ENCODE peak calls at places on chromosomes 7 and 10, in ten cellular contexts. One of them, this sample, is unnamed.
A peak's percentile ranks its signal among the peaks of the same experiment; 100 is the strongest.

GRCh38 chr7:27154901-27155815 is 1.3 kb downstream of the HOXA7 start:
- DNase-seq in stimulated activated CD8-positive, alpha-beta memory T cell treated with anti-CD3 and anti-CD28 coated beads, Interleukin-4, amount 100 ng/mL, for 1 hour: no peak
- DNase-seq in NCI-H510A: no peak
- DNase-seq in Calu3: no peak
- DNase-seq in GM04504: no peak
- DNase-seq in cardiac fibroblast: no peak
- DNase-seq in kidney tubule cell: peak; percentile 87
- DNase-seq in GM18507: no peak
- DNase-seq in stimulated activated effector memory CD8-positive, alpha-beta T cell treated with anti-CD3 and anti-CD28 coated beads, Interleukin-12 subunit alpha, Interleukin-12 subunit beta, amount 100 ng/mL, for 72 hours: peak; percentile 52
- DNase-seq in NCI-H1694: no peak
- DNase-seq in this sample: no peak

GRCh38 chr10:76866841-76867586 is 770.6 kb downstream of the KCNMA1 start:
- DNase-seq in cardiac fibroblast: no peak
- DNase-seq in Calu3: no peak
- DNase-seq in kidney tubule cell: no peak
- DNase-seq in NCI-H510A: no peak
- DNase-seq in NCI-H1694: no peak
- DNase-seq in GM18507: no peak
- DNase-seq in GM04504: no peak
- DNase-seq in stimulated activated CD8-positive, alpha-beta memory T cell treated with anti-CD3 and anti-CD28 coated beads, Interleukin-4, amount 100 ng/mL, for 1 hour: no peak
- DNase-seq in stimulated activated effector memory CD8-positive, alpha-beta T cell treated with anti-CD3 and anti-CD28 coated beads, Interleukin-12 subunit alpha, Interleukin-12 subunit beta, amount 100 ng/mL, for 72 hours: no peak
- DNase-seq in this sample: no peak

GRCh38 chr10:103659674-103660363 is 166.3 kb downstream of the NEURL1 start:
- DNase-seq in kidney tubule cell: peak; percentile 94
- DNase-seq in Calu3: peak; percentile 65
- DNase-seq in GM04504: peak; percentile 89
- DNase-seq in NCI-H1694: peak; percentile 35
- DNase-seq in stimulated activated CD8-positive, alpha-beta memory T cell treated with anti-CD3 and anti-CD28 coated beads, Interleukin-4, amount 100 ng/mL, for 1 hour: peak; percentile 18
- DNase-seq in cardiac fibroblast: peak; percentile 93
- DNase-seq in NCI-H510A: peak; percentile 88
- DNase-seq in stimulated activated effector memory CD8-positive, alpha-beta T cell treated with anti-CD3 and anti-CD28 coated beads, Interleukin-12 subunit alpha, Interleukin-12 subunit beta, amount 100 ng/mL, for 72 hours: peak; percentile 75
- DNase-seq in GM18507: peak; percentile 80
- DNase-seq in this sample: no peak

GRCh38 chr7:130734525-130735272 is 692 bp upstream of the KLF14 start:
- DNase-seq in GM04504: no peak
- DNase-seq in NCI-H1694: no peak
- DNase-seq in stimulated activated CD8-positive, alpha-beta memory T cell treated with anti-CD3 and anti-CD28 coated beads, Interleukin-4, amount 100 ng/mL, for 1 hour: no peak
- DNase-seq in GM18507: no peak
- DNase-seq in stimulated activated effector memory CD8-positive, alpha-beta T cell treated with anti-CD3 and anti-CD28 coated beads, Interleukin-12 subunit alpha, Interleukin-12 subunit beta, amount 100 ng/mL, for 72 hours: no peak
- DNase-seq in Calu3: no peak
- DNase-seq in kidney tubule cell: no peak
- DNase-seq in NCI-H510A: no peak
- DNase-seq in cardiac fibroblast: no peak
- DNase-seq in this sample: no peak

GRCh38 chr10:14327535-14327934 is 3.2 kb downstream of the FRMD4A start:
- DNase-seq in cardiac fibroblast: no peak
- DNase-seq in Calu3: no peak
- DNase-seq in stimulated activated CD8-positive, alpha-beta memory T cell treated with anti-CD3 and anti-CD28 coated beads, Interleukin-4, amount 100 ng/mL, for 1 hour: no peak
- DNase-seq in NCI-H510A: peak; percentile 17
- DNase-seq in GM18507: no peak
- DNase-seq in stimulated activated effector memory CD8-positive, alpha-beta T cell treated with anti-CD3 and anti-CD28 coated beads, Interleukin-12 subunit alpha, Interleukin-12 subunit beta, amount 100 ng/mL, for 72 hours: no peak
- DNase-seq in NCI-H1694: no peak
- DNase-seq in GM04504: no peak
- DNase-seq in kidney tubule cell: peak; percentile 26
- DNase-seq in this sample: no peak

GRCh38 chr7:105664816-105665525 is 83.7 kb upstream of the EFCAB10 start:
- DNase-seq in GM18507: no peak
- DNase-seq in Calu3: peak; percentile 69
- DNase-seq in NCI-H510A: peak; percentile 54
- DNase-seq in kidney tubule cell: peak; percentile 82
- DNase-seq in NCI-H1694: peak; percentile 75
- DNase-seq in stimulated activated effector memory CD8-positive, alpha-beta T cell treated with anti-CD3 and anti-CD28 coated beads, Interleukin-12 subunit alpha, Interleukin-12 subunit beta, amount 100 ng/mL, for 72 hours: no peak
- DNase-seq in stimulated activated CD8-positive, alpha-beta memory T cell treated with anti-CD3 and anti-CD28 coated beads, Interleukin-4, amount 100 ng/mL, for 1 hour: no peak
- DNase-seq in GM04504: peak; percentile 29
- DNase-seq in cardiac fibroblast: no peak
- DNase-seq in this sample: peak; percentile 62

GRCh38 chr7:149885191-149886017 is 11.6 kb downstream of the ATP6V0E2 start:
- DNase-seq in NCI-H1694: no peak
- DNase-seq in cardiac fibroblast: no peak
- DNase-seq in kidney tubule cell: peak; percentile 21
- DNase-seq in Calu3: no peak
- DNase-seq in stimulated activated effector memory CD8-positive, alpha-beta T cell treated with anti-CD3 and anti-CD28 coated beads, Interleukin-12 subunit alpha, Interleukin-12 subunit beta, amount 100 ng/mL, for 72 hours: no peak
- DNase-seq in GM18507: no peak
- DNase-seq in GM04504: no peak
- DNase-seq in stimulated activated CD8-positive, alpha-beta memory T cell treated with anti-CD3 and anti-CD28 coated beads, Interleukin-4, amount 100 ng/mL, for 1 hour: no peak
- DNase-seq in NCI-H510A: no peak
- DNase-seq in this sample: no peak

GRCh38 chr7:98202367-98203195 is 8.7 kb upstream of the BHLHA15 start:
- DNase-seq in NCI-H510A: no peak
- DNase-seq in stimulated activated effector memory CD8-positive, alpha-beta T cell treated with anti-CD3 and anti-CD28 coated beads, Interleukin-12 subunit alpha, Interleukin-12 subunit beta, amount 100 ng/mL, for 72 hours: peak; percentile 70
- DNase-seq in stimulated activated CD8-positive, alpha-beta memory T cell treated with anti-CD3 and anti-CD28 coated beads, Interleukin-4, amount 100 ng/mL, for 1 hour: peak; percentile 26
- DNase-seq in cardiac fibroblast: no peak
- DNase-seq in Calu3: no peak
- DNase-seq in NCI-H1694: no peak
- DNase-seq in kidney tubule cell: no peak
- DNase-seq in GM04504: no peak
- DNase-seq in GM18507: peak; percentile 83
- DNase-seq in this sample: no peak

GRCh38 chr7:152647-153046 is 39.7 kb upstream of the FAM20C start:
- DNase-seq in GM04504: no peak
- DNase-seq in GM18507: no peak
- DNase-seq in Calu3: no peak
- DNase-seq in kidney tubule cell: no peak
- DNase-seq in stimulated activated CD8-positive, alpha-beta memory T cell treated with anti-CD3 and anti-CD28 coated beads, Interleukin-4, amount 100 ng/mL, for 1 hour: no peak
- DNase-seq in NCI-H1694: no peak
- DNase-seq in cardiac fibroblast: no peak
- DNase-seq in NCI-H510A: no peak
- DNase-seq in stimulated activated effector memory CD8-positive, alpha-beta T cell treated with anti-CD3 and anti-CD28 coated beads, Interleukin-12 subunit alpha, Interleukin-12 subunit beta, amount 100 ng/mL, for 72 hours: no peak
- DNase-seq in this sample: no peak

This sample was measured in SHP77.